ENCODE peak calls at places on chromosomes 11 and 22, in seven cellular contexts. One of them, this sample, is unnamed.

GRCh38 chr11:2190670-2191471 is 19.3 kb upstream of the TH start:
- DNase-seq in HCT116: no peak
- DNase-seq in SK-N-SH: peak; percentile 74
- DNase-seq in K562: no peak
- DNase-seq in GM12878: no peak
- DNase-seq in HepG2: no peak
- DNase-seq in H1: no peak
- DNase-seq in this sample: no peak

GRCh38 chr11:117068303-117068860 is 29.8 kb downstream of the SIK3 start:
- DNase-seq in HCT116: no peak
- DNase-seq in SK-N-SH: no peak
- DNase-seq in K562: no peak
- DNase-seq in GM12878: no peak
- DNase-seq in HepG2: no peak
- DNase-seq in H1: no peak
- DNase-seq in this sample: no peak

GRCh38 chr11:337711-338110 is 17.1 kb upstream of the IFITM3 start:
- DNase-seq in HCT116: no peak
- DNase-seq in SK-N-SH: no peak
- DNase-seq in K562: no peak
- DNase-seq in GM12878: no peak
- DNase-seq in HepG2: no peak
- DNase-seq in H1: no peak
- DNase-seq in this sample: no peak

GRCh38 chr11:43367382-43368178 is 8.9 kb downstream of the TTC17 start:
- DNase-seq in HCT116: no peak
- DNase-seq in SK-N-SH: no peak
- DNase-seq in K562: no peak
- DNase-seq in GM12878: peak; percentile 20
- DNase-seq in HepG2: no peak
- DNase-seq in H1: no peak
- DNase-seq in this sample: no peak

GRCh38 chr11:128745296-128746183 is 51.7 kb downstream of the FLI1 start:
- DNase-seq in HCT116: no peak
- DNase-seq in SK-N-SH: no peak
- DNase-seq in K562: peak; percentile 10
- DNase-seq in GM12878: no peak
- DNase-seq in HepG2: no peak
- DNase-seq in H1: no peak
- DNase-seq in this sample: no peak

GRCh38 chr11:45333023-45333422 is 46.9 kb upstream of the SYT13 start:
- DNase-seq in HCT116: no peak
- DNase-seq in SK-N-SH: no peak
- DNase-seq in K562: no peak
- DNase-seq in GM12878: no peak
- DNase-seq in HepG2: no peak
- DNase-seq in H1: no peak
- DNase-seq in this sample: no peak

GRCh38 chr11:29786092-29786491 is 230.7 kb downstream of the KCNA4 start:
- DNase-seq in HCT116: no peak
- DNase-seq in SK-N-SH: no peak
- DNase-seq in K562: no peak
- DNase-seq in GM12878: no peak
- DNase-seq in HepG2: no peak
- DNase-seq in H1: no peak
- DNase-seq in this sample: no peak

GRCh38 chr11:127281534-127281933 is 281.0 kb upstream of the KIRREL3 start:
- DNase-seq in HCT116: no peak
- DNase-seq in SK-N-SH: no peak
- DNase-seq in K562: no peak
- DNase-seq in GM12878: no peak
- DNase-seq in HepG2: no peak
- DNase-seq in H1: no peak
- DNase-seq in this sample: no peak

GRCh38 chr11:27471588-27472397 is 797 bp downstream of the LGR4 start:
- DNase-seq in HCT116: no peak
- DNase-seq in SK-N-SH: peak; percentile 81
- DNase-seq in K562: peak; percentile 77
- DNase-seq in GM12878: no peak
- DNase-seq in HepG2: no peak
- DNase-seq in H1: peak; percentile 66
- DNase-seq in this sample: no peak

GRCh38 chr22:19122752-19123492 is 710 bp upstream of the DGCR2 start:
- DNase-seq in HCT116: no peak
- DNase-seq in SK-N-SH: peak; percentile 63
- DNase-seq in K562: no peak
- DNase-seq in GM12878: no peak
- DNase-seq in HepG2: no peak
- DNase-seq in H1: no peak
- DNase-seq in this sample: no peak

GRCh38 chr11:9330387-9331384 is 16.3 kb upstream of the TMEM41B start:
- DNase-seq in HCT116: no peak
- DNase-seq in SK-N-SH: no peak
- DNase-seq in K562: no peak
- DNase-seq in GM12878: no peak
- DNase-seq in HepG2: no peak
- DNase-seq in H1: no peak
- DNase-seq in this sample: no peak

GRCh38 chr22:46810856-46811786 is 48.7 kb downstream of the TBC1D22A start:
- DNase-seq in HCT116: no peak
- DNase-seq in SK-N-SH: no peak
- DNase-seq in K562: no peak
- DNase-seq in GM12878: no peak
- DNase-seq in HepG2: no peak
- DNase-seq in H1: peak; percentile 33
- DNase-seq in this sample: no peak

GRCh38 chr22:19576460-19577421 is 52.5 kb upstream of the CLDN5 start:
- DNase-seq in HCT116: no peak
- DNase-seq in SK-N-SH: peak; percentile 54
- DNase-seq in K562: peak; percentile 91
- DNase-seq in GM12878: no peak
- DNase-seq in HepG2: no peak
- DNase-seq in H1: no peak
- DNase-seq in this sample: no peak

GRCh38 chr22:44412136-44412731 is 85.8 kb downstream of the RTL6 start:
- DNase-seq in HCT116: no peak
- DNase-seq in SK-N-SH: peak; percentile 12
- DNase-seq in K562: no peak
- DNase-seq in GM12878: no peak
- DNase-seq in HepG2: no peak
- DNase-seq in H1: no peak
- DNase-seq in this sample: no peak

GRCh38 chr11:94781822-94782221 is 13.7 kb downstream of the AMOTL1 start:
- DNase-seq in HCT116: no peak
- DNase-seq in SK-N-SH: no peak
- DNase-seq in K562: no peak
- DNase-seq in GM12878: no peak
- DNase-seq in HepG2: no peak
- DNase-seq in H1: no peak
- DNase-seq in this sample: no peak

GRCh38 chr11:71355266-71355665 is 92.9 kb downstream of the DHCR7 start:
- DNase-seq in HCT116: no peak
- DNase-seq in SK-N-SH: no peak
- DNase-seq in K562: no peak
- DNase-seq in GM12878: no peak
- DNase-seq in HepG2: no peak
- DNase-seq in H1: no peak
- DNase-seq in this sample: no peak

GRCh38 chr11:112223125-112223524 is 3.1 kb upstream of the PTS start:
- DNase-seq in HCT116: no peak
- DNase-seq in SK-N-SH: no peak
- DNase-seq in K562: no peak
- DNase-seq in GM12878: no peak
- DNase-seq in HepG2: no peak
- DNase-seq in H1: no peak
- DNase-seq in this sample: no peak

GRCh38 chr11:121437018-121437685 is 15.0 kb upstream of the SORL1 start:
- DNase-seq in HCT116: no peak
- DNase-seq in SK-N-SH: no peak
- DNase-seq in K562: no peak
- DNase-seq in GM12878: no peak
- DNase-seq in HepG2: no peak
- DNase-seq in H1: no peak
- DNase-seq in this sample: no peak

GRCh38 chr11:13337986-13338436 is 60.4 kb downstream of the BMAL1 start:
- DNase-seq in HCT116: no peak
- DNase-seq in SK-N-SH: no peak
- DNase-seq in K562: no peak
- DNase-seq in GM12878: no peak
- DNase-seq in HepG2: no peak
- DNase-seq in H1: no peak
- DNase-seq in this sample: no peak

GRCh38 chr22:25928038-25928437 is 186.1 kb downstream of the MYO18B start:
- DNase-seq in HCT116: no peak
- DNase-seq in SK-N-SH: no peak
- DNase-seq in K562: no peak
- DNase-seq in GM12878: no peak
- DNase-seq in HepG2: no peak
- DNase-seq in H1: no peak
- DNase-seq in this sample: no peak

GRCh38 chr22:12601870-12602779 is 2925.9 kb upstream of the OR11H1 start:
- DNase-seq in HCT116: no peak
- DNase-seq in SK-N-SH: peak; percentile 85
- DNase-seq in K562: peak; percentile 84
- DNase-seq in GM12878: no peak
- DNase-seq in HepG2: peak; percentile 61
- DNase-seq in H1: no peak
- DNase-seq in this sample: peak; percentile 66

GRCh38 chr22:37198290-37199102 is 10.4 kb upstream of the C1QTNF6 start:
- DNase-seq in HCT116: peak; percentile 57
- DNase-seq in SK-N-SH: peak; percentile 88
- DNase-seq in K562: peak; percentile 72
- DNase-seq in GM12878: no peak
- DNase-seq in HepG2: peak; percentile 80
- DNase-seq in H1: peak; percentile 95
- DNase-seq in this sample: peak; percentile 39

DNA sequence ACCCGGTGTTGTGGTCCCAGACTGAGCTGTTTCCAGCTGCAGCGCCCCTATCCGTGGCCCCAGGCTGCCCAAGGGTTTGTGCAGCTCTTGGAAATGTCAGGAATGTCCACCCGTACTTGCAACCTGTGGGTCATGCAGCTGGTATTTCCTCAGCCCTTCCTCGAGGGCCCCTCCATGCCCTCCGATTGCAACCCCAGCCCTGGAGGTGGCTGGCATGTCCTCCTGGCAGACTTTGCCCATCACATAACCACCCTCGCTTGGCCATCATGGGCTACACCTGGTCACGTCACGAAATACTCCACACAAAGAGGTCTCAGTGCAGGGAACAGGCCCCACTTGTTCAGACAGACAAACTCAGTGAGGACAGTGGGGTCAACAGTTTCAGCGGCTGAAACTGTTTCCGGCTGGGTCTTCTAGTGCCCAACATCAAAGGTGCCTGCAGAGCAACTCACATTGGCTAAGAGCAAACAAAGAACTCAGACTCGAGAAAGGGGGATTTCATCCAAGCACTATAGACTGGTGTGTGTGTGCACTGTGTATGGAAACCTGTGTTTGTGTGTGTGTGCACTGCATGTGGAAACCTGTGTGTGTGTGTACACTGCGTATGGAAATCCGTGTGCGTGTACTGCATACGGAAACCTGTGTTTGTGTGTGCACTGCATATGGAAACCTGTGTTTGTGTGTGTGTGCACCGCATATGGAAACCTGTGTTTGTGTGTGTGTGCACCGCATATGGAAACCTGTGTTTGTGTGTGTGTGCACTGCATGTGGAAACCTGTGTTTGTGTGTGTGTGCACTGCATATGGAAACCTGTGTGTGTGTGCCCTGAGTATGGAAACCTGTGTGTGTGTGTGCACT is 72.8 kb upstream of the CCND1 start:
- DNase-seq in HCT116: no peak
- DNase-seq in SK-N-SH: no peak
- DNase-seq in K562: no peak
- DNase-seq in GM12878: no peak
- DNase-seq in HepG2: peak; percentile 98
- DNase-seq in H1: peak; percentile 22
- DNase-seq in this sample: no peak
- TF ChIP-seq YY1 in HCT116: no peak
- TF ChIP-seq YY1 in SK-N-SH: no peak
- TF ChIP-seq YY1 in K562: no peak
- TF ChIP-seq YY1 in GM12878: no peak
- TF ChIP-seq YY1 in HepG2: peak; percentile 9
- TF ChIP-seq YY1 in H1: no peak
- TF ChIP-seq YY1 in this sample: no peak

GRCh38 chr22:48938741-48939140 is 888.9 kb downstream of the BRD1 start:
- DNase-seq in HCT116: no peak
- DNase-seq in SK-N-SH: no peak
- DNase-seq in K562: no peak
- DNase-seq in GM12878: no peak
- DNase-seq in HepG2: no peak
- DNase-seq in H1: peak; percentile 11
- DNase-seq in this sample: no peak

GRCh38 chr22:48940988-48941902 is 886.4 kb downstream of the BRD1 start:
- DNase-seq in HCT116: no peak
- DNase-seq in SK-N-SH: no peak
- DNase-seq in K562: no peak
- DNase-seq in GM12878: no peak
- DNase-seq in HepG2: no peak
- DNase-seq in H1: peak; percentile 37
- DNase-seq in this sample: no peak

GRCh38 chr22:48941903-48942625 is 885.6 kb downstream of the BRD1 start:
- DNase-seq in HCT116: no peak
- DNase-seq in SK-N-SH: no peak
- DNase-seq in K562: no peak
- DNase-seq in GM12878: no peak
- DNase-seq in HepG2: no peak
- DNase-seq in H1: peak; percentile 33
- DNase-seq in this sample: no peak

GRCh38 chr22:48940266-48940987 is 887.2 kb downstream of the BRD1 start:
- DNase-seq in HCT116: no peak
- DNase-seq in SK-N-SH: no peak
- DNase-seq in K562: no peak
- DNase-seq in GM12878: no peak
- DNase-seq in HepG2: no peak
- DNase-seq in H1: peak; percentile 37
- DNase-seq in this sample: no peak

GRCh38 chr22:48939441-48940265 is 888.0 kb downstream of the BRD1 start:
- DNase-seq in HCT116: no peak
- DNase-seq in SK-N-SH: no peak
- DNase-seq in K562: no peak
- DNase-seq in GM12878: no peak
- DNase-seq in HepG2: no peak
- DNase-seq in H1: peak; percentile 35
- DNase-seq in this sample: no peak
- TF ChIP-seq YY1 in HCT116: no peak
- TF ChIP-seq YY1 in SK-N-SH: no peak
- TF ChIP-seq YY1 in K562: no peak
- TF ChIP-seq YY1 in GM12878: no peak
- TF ChIP-seq YY1 in HepG2: no peak
- TF ChIP-seq YY1 in H1: no peak
- TF ChIP-seq YY1 in this sample: no peak

GRCh38 chr11:57974830-57975229 is 48.9 kb upstream of the OR9Q1 start:
- DNase-seq in HCT116: no peak
- DNase-seq in SK-N-SH: no peak
- DNase-seq in K562: no peak
- DNase-seq in GM12878: no peak
- DNase-seq in HepG2: no peak
- DNase-seq in H1: no peak
- DNase-seq in this sample: no peak
- TF ChIP-seq YY1 in HCT116: no peak
- TF ChIP-seq YY1 in SK-N-SH: no peak
- TF ChIP-seq YY1 in K562: no peak
- TF ChIP-seq YY1 in GM12878: no peak
- TF ChIP-seq YY1 in HepG2: no peak
- TF ChIP-seq YY1 in H1: no peak
- TF ChIP-seq YY1 in this sample: no peak

GRCh38 chr22:27603111-27603822 is 198.3 kb downstream of the MN1 start:
- DNase-seq in HCT116: no peak
- DNase-seq in SK-N-SH: no peak
- DNase-seq in K562: no peak
- DNase-seq in GM12878: no peak
- DNase-seq in HepG2: no peak
- DNase-seq in H1: no peak
- DNase-seq in this sample: no peak
- TF ChIP-seq YY1 in HCT116: no peak
- TF ChIP-seq YY1 in SK-N-SH: no peak
- TF ChIP-seq YY1 in K562: no peak
- TF ChIP-seq YY1 in GM12878: no peak
- TF ChIP-seq YY1 in HepG2: no peak
- TF ChIP-seq YY1 in H1: no peak
- TF ChIP-seq YY1 in this sample: no peak

This sample was measured in NT2/D1.